ENCODE peak calls at places on chromosomes 6 and 20, in four cellular contexts. M, B, W and F are unnamed samples.

GRCh38 chr6:68196645-68197044 is 438.4 kb upstream of the ADGRB3 start:
- DNase-seq in M (no peak), B (peak; percentile 12), W (peak; percentile 10), F (no peak)

GRCh38 chr20:25859649-25860530 is 163.2 kb upstream of the ZNF337 start:
- DNase-seq in M (peak; percentile 84), B (peak; percentile 53), W (peak; percentile 65), F (no peak)

GRCh38 chr20:57294558-57294957 is 28.1 kb upstream of the BMP7 start:
- DNase-seq in M (no peak), B (no peak), W (peak; percentile 19), F (no peak)

GRCh38 chr6:117681321-117681720 is 6.1 kb downstream of the NUS1 start:
- DNase-seq in M (no peak), B (no peak), W (no peak), F (no peak)

GRCh38 chr20:59242714-59243626 is 57.4 kb upstream of the EDN3 start:
- DNase-seq in M (no peak), B (no peak), W (no peak), F (no peak)

GRCh38 chr6:56026461-56027180 is 151.2 kb upstream of the BMP5 start:
- DNase-seq in M (no peak), B (no peak), W (no peak), F (no peak)

GRCh38 chr6:34543421-34543820 is 12.7 kb downstream of the SPDEF start:
- DNase-seq in M (no peak), B (no peak), W (no peak), F (no peak)

GRCh38 chr20:60254901-60255411 is 296.7 kb downstream of the CDH26 start:
- DNase-seq in M (no peak), B (no peak), W (no peak), F (no peak)

GRCh38 chr6:82843291-82843885 is 222.3 kb downstream of the UBE3D start:
- DNase-seq in M (no peak), B (no peak), W (no peak), F (no peak)

GRCh38 chr20:58450259-58450658 is 61.2 kb downstream of the VAPB start:
- DNase-seq in M (no peak), B (no peak), W (no peak), F (no peak)

GRCh38 chr20:46636514-46636913 is 14.7 kb downstream of the SLC13A3 start:
- DNase-seq in M (no peak), B (no peak), W (no peak), F (peak; percentile 77)

GRCh38 chr20:12113468-12114371 is 196.0 kb downstream of the BTBD3 start:
- DNase-seq in M (no peak), B (no peak), W (no peak), F (no peak)

GRCh38 chr6:129679250-129679649 is 30.7 kb downstream of the ARHGAP18 start:
- DNase-seq in M (no peak), B (no peak), W (no peak), F (no peak)

GRCh38 chr20:39358052-39358451 is 395.9 kb downstream of the DHX35 start:
- DNase-seq in M (no peak), B (no peak), W (no peak), F (no peak)

GRCh38 chr6:52545844-52546119 is 31.1 kb downstream of the TRAM2 start:
- DNase-seq in M (no peak), B (no peak), W (no peak), F (no peak)

GRCh38 chr6:113560908-113561307 is 296.2 kb upstream of the MARCKS start:
- DNase-seq in M (no peak), B (peak; percentile 16), W (no peak), F (no peak)

GRCh38 chr6:23106951-23107350 is 537.6 kb downstream of the HDGFL1 start:
- DNase-seq in M (no peak), B (no peak), W (no peak), F (no peak)

GRCh38 chr20:39855056-39855455 is 834.0 kb downstream of the MAFB start:
- DNase-seq in M (no peak), B (no peak), W (no peak), F (no peak)

GRCh38 chr6:119446623-119447008 is 97.1 kb upstream of the MAN1A1 start:
- DNase-seq in M (peak; percentile 81), B (no peak), W (no peak), F (no peak)

GRCh38 chr6:87209812-87210211 is 54.4 kb downstream of the ZNF292 start:
- DNase-seq in M (no peak), B (no peak), W (no peak), F (no peak)

GRCh38 chr6:87212596-87212995 is 57.2 kb downstream of the ZNF292 start:
- DNase-seq in M (no peak), B (no peak), W (no peak), F (no peak)

GRCh38 chr6:87214831-87215230 is 59.5 kb downstream of the ZNF292 start:
- DNase-seq in M (no peak), B (no peak), W (no peak), F (no peak)

GRCh38 chr6:87213364-87213763 is 58.0 kb downstream of the ZNF292 start:
- DNase-seq in M (no peak), B (no peak), W (peak; percentile 7), F (no peak)

GRCh38 chr6:87210979-87211378 is 55.6 kb downstream of the ZNF292 start:
- DNase-seq in M (no peak), B (no peak), W (no peak), F (no peak)
- TF ChIP-seq CTCF in M (no peak), B (no peak), W (no peak), F (no peak)

DNA sequence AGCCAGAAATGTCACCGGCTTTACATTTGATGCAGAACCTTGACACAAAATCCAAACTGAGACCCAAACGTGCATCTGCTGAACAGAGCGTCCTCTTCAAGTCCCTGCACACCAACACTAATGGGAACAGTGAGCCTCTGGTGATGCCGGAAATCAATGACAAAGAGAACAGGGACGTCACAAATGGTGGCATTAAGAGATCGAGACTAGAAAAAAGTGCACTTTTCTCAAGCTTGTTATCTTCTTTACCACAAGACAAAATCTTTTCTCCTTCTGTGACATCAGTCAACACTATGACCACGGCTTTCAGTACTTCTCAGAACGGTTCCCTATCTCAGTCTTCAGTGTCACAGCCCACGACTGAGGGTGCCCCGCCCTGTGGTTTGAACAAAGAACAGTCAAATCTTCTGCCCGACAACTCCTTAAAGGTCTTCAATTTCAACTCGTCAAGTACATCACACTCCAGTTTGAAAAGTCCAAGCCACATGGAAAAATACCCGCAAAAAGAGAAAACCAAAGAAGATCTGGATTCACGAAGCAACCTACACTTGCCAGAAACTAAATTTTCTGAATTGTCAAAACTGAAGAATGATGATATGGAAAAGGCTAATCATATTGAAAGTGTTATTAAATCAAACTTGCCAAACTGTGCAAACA is 108.5 kb downstream of the RTN4IP1 start:
- DNase-seq in M (no peak), B (no peak), W (no peak), F (no peak)
- TF ChIP-seq EP300 in M (no peak), B (no peak), W (no peak), F (no peak)

GRCh38 chr6:138289739-138290138 is 71.4 kb upstream of the PBOV1 start:
- DNase-seq in M (no peak), B (peak; percentile 11), W (peak; percentile 47), F (no peak)
- TF ChIP-seq CTCF in M (no peak), B (no peak), W (peak; percentile 86), F (no peak)

DNA sequence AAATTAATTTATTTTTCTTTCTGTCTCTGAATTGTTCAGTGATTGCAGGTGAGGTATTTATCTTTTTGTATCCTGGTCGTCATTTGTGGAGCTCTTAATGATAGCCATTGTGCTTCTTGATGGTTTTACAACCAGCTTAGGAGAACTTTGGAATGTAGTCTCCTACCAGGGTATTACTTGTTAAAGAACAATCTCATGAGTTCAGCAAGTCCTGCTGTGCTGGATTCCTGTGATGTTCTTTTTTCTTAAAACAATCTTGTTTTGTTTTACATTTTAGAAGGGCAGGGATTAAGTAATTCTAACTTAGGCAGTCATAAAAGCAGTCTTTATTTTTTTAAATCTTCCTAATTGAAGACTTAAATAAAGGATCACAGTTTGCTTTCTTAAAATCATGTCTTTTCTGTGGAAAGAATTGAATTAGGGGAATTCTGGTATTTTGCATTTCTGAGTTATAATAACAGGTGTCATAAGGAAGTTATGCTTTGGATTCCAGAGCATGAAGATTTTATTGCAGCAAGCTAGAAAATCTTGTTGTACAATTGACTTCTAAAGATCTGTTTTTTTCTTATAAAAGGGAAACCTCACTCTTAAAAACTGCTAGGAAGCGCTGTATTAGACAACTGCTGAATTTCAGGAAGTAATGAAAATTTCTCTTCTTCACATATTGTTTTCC is 23.7 kb downstream of the RIOK1 start:
- DNase-seq in M (no peak), B (no peak), W (no peak), F (no peak)
- TF ChIP-seq EP300 in M (no peak), B (no peak), W (no peak), F (no peak)

GRCh38 chr6:159720708-159721107 is 6.6 kb upstream of the WTAP start:
- DNase-seq in M (no peak), B (peak; percentile 53), W (peak; percentile 82), F (no peak)
- TF ChIP-seq CTCF in M (no peak), B (peak; percentile 45), W (peak; percentile 56), F (peak; percentile 34)